ENCODE peak calls at places on chromosomes 16 and 17, in seven cellular contexts. O, H, I, V, B, U and P are unnamed samples.

GRCh38 chr17:70906808-70907207 is 737.5 kb downstream of the KCNJ2 start:
- DNase-seq in U (peak; percentile 88), B (no peak), H (no peak), V (no peak), O (peak; percentile 47), I (no peak), P (no peak)

GRCh38 chr16:72833969-72834368 is 214.0 kb downstream of the ZFHX3 start:
- DNase-seq in V (no peak), B (no peak), H (no peak), U (no peak), O (no peak), I (no peak), P (no peak)

GRCh38 chr17:80166446-80166845 is 3.4 kb upstream of the CARD14 start:
- DNase-seq in V (no peak), U (no peak), H (no peak), B (no peak), O (no peak), I (no peak), P (no peak)

GRCh38 chr17:46003907-46004748 is 5.1 kb downstream of the STH start:
- DNase-seq in I (peak; percentile 56), H (peak; percentile 81), B (no peak), O (peak; percentile 11), V (peak; percentile 81), U (peak; percentile 38), P (peak; percentile 64)

GRCh38 chr16:70653406-70653805 is 7.0 kb downstream of the IL34 start:
- DNase-seq in I (no peak), O (no peak), B (no peak), H (no peak), V (no peak), U (no peak), P (no peak)

GRCh38 chr17:17269926-17270773 is 10.9 kb downstream of the COPS3 start:
- DNase-seq in V (no peak), B (no peak), I (no peak), O (no peak), H (no peak), U (no peak), P (no peak)

GRCh38 chr17:79365836-79366831 is 244.7 kb downstream of the RBFOX3 start:
- DNase-seq in O (no peak), B (no peak), I (no peak), V (no peak), H (peak; percentile 7), U (no peak), P (no peak)

GRCh38 chr17:77425791-77426641 is 285.2 kb downstream of the SEC14L1 start:
- DNase-seq in U (peak; percentile 79), I (no peak), V (peak; percentile 91), O (peak; percentile 85), B (no peak), H (no peak), P (no peak)

GRCh38 chr17:46182961-46183360 is 10.3 kb downstream of the KANSL1 start:
- DNase-seq in V (no peak), H (no peak), I (no peak), O (no peak), U (no peak), B (no peak), P (no peak)

GRCh38 chr17:72463287-72464102 is 342.7 kb downstream of the SOX9 start:
- DNase-seq in I (no peak), H (no peak), U (no peak), B (no peak), O (no peak), V (no peak), P (no peak)

GRCh38 chr17:56694825-56695224 is 101.3 kb downstream of the NOG start:
- DNase-seq in B (no peak), I (no peak), H (no peak), U (no peak), O (no peak), V (no peak), P (no peak)

GRCh38 chr16:82605863-82606620 is 20.7 kb upstream of the CDH13 start:
- DNase-seq in V (no peak), O (no peak), H (no peak), B (no peak), U (no peak), I (no peak), P (no peak)

GRCh38 chr17:48575673-48576478 is 2.3 kb downstream of the HOXB4 start:
- DNase-seq in V (no peak), O (peak; percentile 83), H (no peak), I (no peak), B (no peak), U (no peak), P (no peak)

GRCh38 chr16:46948548-46949166 is 24.8 kb downstream of the DNAJA2 start:
- DNase-seq in H (no peak), O (no peak), B (no peak), V (no peak), U (no peak), I (no peak), P (no peak)

GRCh38 chr17:49928826-49929475 is 40.0 kb upstream of the DLX4 start:
- DNase-seq in B (no peak), U (no peak), I (no peak), O (no peak), H (no peak), V (no peak), P (no peak)

GRCh38 chr16:4613636-4614570 is 785 bp downstream of the UBALD1 start:
- DNase-seq in B (no peak), V (no peak), I (peak; percentile 35), U (peak; percentile 58), H (no peak), O (peak; percentile 32), P (no peak)

GRCh38 chr16:20773679-20774078 is 9.9 kb downstream of the ACSM3 start:
- DNase-seq in B (no peak), U (no peak), O (no peak), V (no peak), I (no peak), H (no peak), P (no peak)

DNA sequence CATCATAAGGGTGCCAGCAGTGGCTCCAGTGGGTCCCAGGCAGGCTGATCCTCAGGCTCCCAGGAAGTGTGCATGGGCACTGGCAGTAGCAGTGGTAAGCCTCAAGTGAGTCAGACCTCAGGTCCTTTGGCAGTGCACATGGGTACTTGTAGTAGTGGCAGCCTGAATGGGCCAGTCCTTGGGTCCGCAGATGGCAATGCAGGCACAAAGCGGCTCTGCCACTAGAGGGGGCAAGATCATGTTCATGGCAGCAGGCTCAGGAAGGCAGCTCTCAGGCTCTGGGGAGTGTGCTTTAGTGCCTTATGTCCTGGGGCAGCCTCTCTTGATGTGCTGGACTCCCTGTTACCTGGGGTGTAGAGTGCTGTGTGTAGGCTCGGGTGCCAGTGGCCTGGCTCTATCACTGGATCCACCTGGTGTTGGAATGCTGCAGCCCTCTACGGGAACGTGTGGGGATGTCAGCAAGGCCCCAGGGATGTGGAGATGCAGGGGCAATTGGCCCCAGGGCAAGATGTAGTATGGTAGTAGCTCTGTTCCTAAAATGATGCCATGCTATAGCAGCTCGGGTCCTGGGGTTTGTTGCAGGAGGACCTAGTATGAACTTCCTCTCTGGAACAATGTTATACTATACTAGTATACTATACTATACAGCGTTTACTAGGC is 11.0 kb downstream of the ACSM3 start:
- DNase-seq in O (peak; percentile 49), I (peak; percentile 32), B (peak; percentile 33), H (peak; percentile 70), U (peak; percentile 72), V (peak; percentile 87), P (peak; percentile 80)
- TF ChIP-seq CTCF in O (peak; percentile 87), I (peak; percentile 39), B (peak; percentile 97), H (peak; percentile 51), U (peak; percentile 85), V (peak; percentile 58), P (peak; percentile 42)

DNA sequence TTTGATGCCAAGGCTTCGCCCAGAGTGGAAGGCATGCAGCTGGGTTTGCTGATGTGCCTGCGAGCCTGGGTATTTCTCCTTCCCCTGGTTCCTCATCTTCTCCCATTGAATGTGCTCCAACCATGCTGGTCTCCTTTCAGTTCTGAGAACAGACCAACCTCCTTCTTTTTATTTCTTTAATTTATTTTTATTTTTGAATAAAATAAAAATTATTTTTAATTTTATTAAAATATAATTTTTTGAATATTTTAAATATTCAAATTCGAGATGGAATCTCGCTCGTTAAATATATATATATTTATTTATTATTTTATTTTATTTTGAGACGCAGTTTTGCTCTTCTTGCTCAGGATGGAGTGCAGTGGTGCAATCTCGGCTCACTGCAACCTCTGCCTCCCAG is 30.2 kb upstream of the GPRC5B start:
- DNase-seq in O (no peak), H (no peak), V (no peak), I (no peak), B (no peak), U (no peak), P (no peak)
- H3K27me3 ChIP-seq in O (no peaks in the 10 kb centered on the region), H (no peaks in the 10 kb centered on the region), V (no peaks in the 10 kb centered on the region), I (peaks cover 7% of the 10 kb centered on the region), B (no peaks in the 10 kb centered on the region), U (no peaks in the 10 kb centered on the region), P (no peaks in the 10 kb centered on the region)

GRCh38 chr16:1613728-1614225 is 1.6 kb downstream of the CRAMP1 start:
- DNase-seq in V (peak; percentile 40), O (no peak), H (no peak), I (no peak), B (no peak), U (peak; percentile 22), P (peak; percentile 37)

GRCh38 chr16:1613240-1613639 is 1.1 kb downstream of the CRAMP1 start:
- DNase-seq in V (peak; percentile 33), O (no peak), I (no peak), U (no peak), B (no peak), H (no peak), P (peak; percentile 20)

GRCh38 chr16:1612320-1613111 is at the start of gene CRAMP1:
- DNase-seq in O (no peak), U (peak; percentile 8), I (no peak), B (no peak), V (peak; percentile 41), H (peak; percentile 62), P (peak; percentile 29)

GRCh38 chr16:1610071-1610840 is 1.6 kb downstream of the IFT140 start:
- DNase-seq in B (peak; percentile 23), V (peak; percentile 94), U (peak; percentile 91), H (peak; percentile 87), O (peak; percentile 82), I (peak; percentile 89), P (peak; percentile 86)

DNA sequence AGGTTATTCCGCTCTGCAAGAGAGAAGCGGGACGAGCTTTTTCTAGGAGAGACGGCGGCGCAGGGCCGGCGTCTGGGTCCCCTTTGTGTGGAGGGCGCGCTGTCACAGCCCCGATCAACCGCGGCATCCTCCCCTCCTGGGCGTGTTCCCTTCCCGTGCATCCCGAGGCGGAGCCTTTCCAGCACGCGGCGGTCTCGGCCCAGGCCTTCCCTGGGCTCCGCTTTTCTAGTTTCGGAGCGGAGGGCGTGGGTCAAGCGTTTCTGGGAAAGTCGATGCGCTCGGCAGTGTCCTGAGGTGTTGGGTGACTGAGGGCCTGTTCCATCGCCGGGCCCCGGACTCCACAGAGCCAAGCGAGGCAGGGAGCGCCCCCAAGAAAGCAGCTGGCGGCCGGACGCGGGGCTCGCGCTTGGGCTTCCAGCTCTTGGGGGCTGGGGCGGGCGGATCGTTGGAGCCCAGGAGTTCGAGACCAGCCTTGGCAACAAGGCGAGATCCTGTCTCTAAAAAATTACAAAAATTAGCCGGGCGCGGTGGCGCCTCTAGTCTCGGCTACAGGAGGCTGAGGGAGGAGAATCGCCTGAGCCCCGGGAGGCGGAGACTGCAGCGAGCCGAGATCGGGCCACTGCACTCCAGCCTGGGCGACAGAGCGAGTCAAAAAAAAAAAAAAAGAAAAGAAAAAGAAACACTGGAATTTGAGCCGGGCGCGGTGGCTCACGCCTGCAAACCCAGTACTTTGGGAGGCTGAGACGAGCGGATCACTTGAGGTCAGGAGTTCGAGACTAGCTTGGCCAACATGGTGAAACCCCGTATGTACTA is 825 bp downstream of the IFT140 start:
- DNase-seq in O (no peak), H (no peak), I (no peak), V (peak; percentile 47), B (no peak), U (no peak), P (no peak)
- H3K4me1 ChIP-seq in O (peaks cover under 1% of the 10 kb centered on the region), H (peaks cover 15% of the 10 kb centered on the region), I (peaks cover 25% of the 10 kb centered on the region), V (peaks cover 21% of the 10 kb centered on the region), B (peaks cover 22% of the 10 kb centered on the region), U (peaks cover 22% of the 10 kb centered on the region), P (peaks cover 13% of the 10 kb centered on the region)

GRCh38 chr16:86158688-86159360 is 259.9 kb downstream of the IRF8 start:
- DNase-seq in V (no peak), U (peak; percentile 5), H (no peak), I (no peak), O (peak; percentile 26), B (no peak), P (no peak)
- TF ChIP-seq CTCF in V (no peak), U (no peak), H (no peak), I (no peak), O (peak; percentile 32), B (no peak), P (no peak)